ENCODE peak calls at places on chromosomes 5 and 9, in five cellular contexts. B, S, X, Z and N are unnamed samples.

GRCh38 chr9:127763918-127764384 is 14.5 kb downstream of the SH2D3C start:
- DNase-seq in B (no peak), S (no peak), X (peak), Z (no peak), N (no peak)

GRCh38 chr5:113612060-113612496 is 98.6 kb downstream of the YTHDC2 start:
- DNase-seq in B (peak), S (peak), X (no peak), Z (peak), N (peak)

GRCh38 chr5:93874080-93874479 is 132.7 kb upstream of the POU5F2 start:
- DNase-seq in B (no peak), S (no peak), X (no peak), Z (no peak), N (peak)

GRCh38 chr5:15571081-15571480 is 71.1 kb downstream of the FBXL7 start:
- DNase-seq in B (no peak), S (no peak), X (no peak), Z (no peak), N (no peak)

GRCh38 chr5:149376104-149376503 is 3.0 kb downstream of the IL17B start:
- DNase-seq in B (no peak), S (no peak), X (no peak), Z (no peak), N (no peak)

GRCh38 chr5:98296426-98296825 is 477.0 kb upstream of the RGMB start:
- DNase-seq in B (no peak), S (no peak), X (no peak), Z (no peak), N (peak)

GRCh38 chr5:119968690-119969089 is 339.3 kb downstream of the FAM170A start:
- DNase-seq in B (no peak), S (no peak), X (no peak), Z (no peak), N (no peak)

GRCh38 chr5:174409070-174409469 is 315.3 kb upstream of the MSX2 start:
- DNase-seq in B (no peak), S (no peak), X (no peak), Z (no peak), N (peak)

GRCh38 chr5:142215915-142216681 is 107.5 kb downstream of the NDFIP1 start:
- DNase-seq in B (no peak), S (peak), X (no peak), Z (no peak), N (peak)

GRCh38 chr9:125509476-125509875 is 197.5 kb downstream of the MAPKAP1 start:
- DNase-seq in B (peak), S (no peak), X (no peak), Z (no peak), N (no peak)

GRCh38 chr5:98635631-98636030 is 137.8 kb upstream of the RGMB start:
- DNase-seq in B (no peak), S (no peak), X (no peak), Z (no peak), N (no peak)

GRCh38 chr9:129697111-129697955 is 31.9 kb downstream of the PRRX2 start:
- DNase-seq in B (peak), S (no peak), X (peak), Z (no peak), N (peak)

GRCh38 chr5:80959768-80960442 is at the start of gene RASGRF2:
- DNase-seq in B (peak), S (no peak), X (peak), Z (no peak), N (no peak)

GRCh38 chr9:6230037-6230778 is 14.6 kb downstream of the IL33 start:
- DNase-seq in B (no peak), S (no peak), X (no peak), Z (no peak), N (peak)

GRCh38 chr5:154707641-154708040 is 47.5 kb upstream of the LARP1 start:
- DNase-seq in B (no peak), S (no peak), X (no peak), Z (no peak), N (no peak)

GRCh38 chr5:107295914-107296313 is 374.8 kb downstream of the EFNA5 start:
- DNase-seq in B (no peak), S (no peak), X (no peak), Z (no peak), N (no peak)

GRCh38 chr9:79054500-79054899 is 517.3 kb upstream of the TLE4 start:
- DNase-seq in B (no peak), S (no peak), X (no peak), Z (no peak), N (no peak)

GRCh38 chr5:83414601-83415000 is 56.9 kb upstream of the VCAN start:
- DNase-seq in B (no peak), S (no peak), X (no peak), Z (no peak), N (no peak)

GRCh38 chr9:131259432-131259885 is 16.9 kb downstream of the FAM78A start:
- DNase-seq in B (no peak), S (no peak), X (no peak), Z (no peak), N (no peak)

GRCh38 chr5:77133061-77133758 is 46.1 kb upstream of the ZBED3 start:
- DNase-seq in B (no peak), S (peak), X (no peak), Z (no peak), N (peak)

GRCh38 chr5:59197911-59198310 is 615.0 kb downstream of the RAB3C start:
- DNase-seq in B (no peak), S (no peak), X (no peak), Z (no peak), N (no peak)

GRCh38 chr5:548256-548655 is 24.0 kb upstream of the SLC9A3 start:
- DNase-seq in B (no peak), S (no peak), X (no peak), Z (no peak), N (no peak)

GRCh38 chr5:76084496-76085285 is 1.5 kb downstream of the SV2C start:
- DNase-seq in B (peak), S (no peak), X (peak), Z (peak), N (no peak)

GRCh38 chr9:126386814-126387213 is 60.2 kb downstream of the MVB12B start:
- DNase-seq in B (no peak), S (no peak), X (no peak), Z (no peak), N (no peak)

GRCh38 chr5:6583049-6583880 is 49.6 kb downstream of the NSUN2 start:
- DNase-seq in B (peak), S (no peak), X (peak), Z (peak), N (no peak)

GRCh38 chr9:131274674-131275331 is 1.5 kb downstream of the FAM78A start:
- DNase-seq in B (no peak), S (no peak), X (no peak), Z (peak), N (no peak)

GRCh38 chr9:13919386-13919785 is 394.6 kb downstream of the NFIB start:
- DNase-seq in B (no peak), S (no peak), X (no peak), Z (no peak), N (no peak)

GRCh38 chr5:101009758-101010519 is 106.9 kb upstream of the ST8SIA4 start:
- DNase-seq in B (no peak), S (no peak), X (peak), Z (peak), N (no peak)

GRCh38 chr5:148083203-148083602 is 19.4 kb downstream of the SPINK5 start:
- DNase-seq in B (no peak), S (no peak), X (no peak), Z (no peak), N (no peak)

GRCh38 chr9:34650816-34651215 is 1.2 kb upstream of the IL11RA start:
- DNase-seq in B (peak), S (no peak), X (no peak), Z (no peak), N (no peak)

GRCh38 chr5:154078305-154078704 is 39.5 kb downstream of the MFAP3 start:
- DNase-seq in B (peak), S (no peak), X (peak), Z (no peak), N (peak)

GRCh38 chr5:66558562-66558961 is 37.6 kb upstream of the MAST4 start:
- DNase-seq in B (no peak), S (no peak), X (no peak), Z (peak), N (no peak)

GRCh38 chr9:107492381-107492780 is 2.8 kb upstream of the KLF4 start:
- DNase-seq in B (no peak), S (no peak), X (no peak), Z (no peak), N (peak)

DNA sequence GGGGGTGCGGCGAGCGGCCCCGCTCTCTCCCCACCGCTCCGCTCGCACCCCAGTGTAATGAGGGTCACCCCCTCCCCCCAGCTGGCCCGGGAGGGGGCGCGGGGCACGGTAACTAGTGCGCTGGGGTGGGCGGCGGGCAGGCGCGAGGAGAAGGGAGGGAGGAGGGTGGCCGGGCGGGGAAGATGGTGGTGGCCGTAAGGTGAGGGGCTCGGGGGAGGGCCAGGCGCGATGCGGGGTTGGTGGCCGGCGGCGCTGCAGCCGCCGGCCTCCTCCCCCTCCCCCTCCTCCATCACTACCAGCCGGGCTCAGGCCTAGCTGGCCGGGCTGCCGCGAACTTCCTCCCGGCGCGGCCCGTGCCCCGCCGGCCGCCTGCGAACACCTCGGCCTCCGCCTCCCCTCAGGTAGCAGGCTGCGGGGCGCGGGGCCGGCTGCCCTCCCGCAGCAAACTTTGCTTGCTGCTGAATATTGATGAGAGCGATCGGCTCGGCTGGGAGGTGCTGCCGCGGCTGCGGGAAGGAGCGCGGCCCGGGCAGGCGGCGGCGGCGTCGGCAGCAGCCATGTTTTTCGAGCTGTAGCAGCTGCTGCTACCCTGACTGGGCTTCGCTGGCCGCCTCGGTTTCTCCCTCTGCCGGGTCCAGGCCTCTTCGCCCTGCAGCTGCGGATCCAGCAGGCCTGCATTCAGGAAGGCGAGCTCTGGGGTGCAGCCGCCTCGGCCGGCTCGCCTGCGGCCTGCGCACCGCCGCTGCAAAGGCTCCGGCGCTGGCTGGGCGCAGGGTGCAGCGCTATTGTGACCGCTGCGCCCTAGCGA is 476 bp downstream of the NSD1 start:
- DNase-seq in B (peak), S (no peak), X (peak), Z (peak), N (peak)
- TF ChIP-seq EZH2phosphoT487 in B (no peak), S (no peak), X (peak), Z (no peak), N (no peak)

DNA sequence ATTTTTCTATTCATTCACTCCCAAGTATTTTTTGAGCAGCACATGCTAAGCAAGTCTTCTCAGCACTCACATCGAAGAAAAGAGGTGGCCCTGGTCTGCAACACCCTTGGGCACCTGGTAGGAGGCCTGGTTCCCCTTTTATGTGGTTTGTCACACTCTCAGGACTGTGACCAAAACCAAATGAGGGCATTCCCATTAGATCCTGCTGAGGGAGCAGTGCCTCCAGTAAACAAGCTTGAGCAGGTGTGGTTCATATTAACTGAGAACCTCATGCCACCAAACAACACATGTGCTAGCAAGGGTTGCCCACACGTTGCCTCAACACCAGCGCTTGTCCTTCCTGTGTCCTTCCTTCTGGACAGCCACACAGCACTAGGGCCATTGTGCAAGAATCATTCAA is 26.9 kb upstream of the SYK start:
- DNase-seq in B (no peak), S (no peak), X (no peak), Z (peak), N (peak)
- TF ChIP-seq CTCF in B (no peak), S (no peak), X (no peak), Z (peak), N (no peak)

DNA sequence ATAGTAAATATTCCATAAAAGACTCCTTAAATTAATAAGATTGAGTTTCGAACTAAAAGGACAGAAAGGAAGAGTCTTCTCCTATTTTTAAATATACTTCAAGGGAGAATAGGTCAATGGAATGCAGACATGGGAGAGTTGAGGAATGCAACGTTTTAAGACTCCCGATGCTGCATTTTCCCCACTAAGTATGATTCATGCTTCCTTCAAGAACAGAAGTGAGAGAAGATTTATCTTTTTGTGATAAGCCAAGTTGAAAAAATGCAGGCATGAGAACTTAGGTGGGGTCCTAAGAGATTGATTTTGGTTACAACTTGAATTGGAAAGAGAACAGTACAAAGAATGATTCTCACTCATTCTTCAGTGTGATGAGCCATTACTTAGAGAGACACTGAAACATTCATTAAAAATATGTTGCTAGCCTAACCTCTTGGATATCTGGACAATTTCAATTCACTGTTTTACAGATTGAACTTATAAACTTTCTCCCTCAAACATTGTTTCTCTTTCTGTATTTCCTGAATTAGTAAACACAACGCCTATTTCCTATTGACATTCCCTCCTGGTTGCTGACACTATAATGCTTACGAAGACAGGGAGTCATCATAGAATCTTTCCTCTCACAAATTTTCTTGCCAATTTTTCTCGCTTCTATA is 1666.1 kb upstream of the WWC1 start:
- DNase-seq in B (no peak), S (no peak), X (no peak), Z (no peak), N (no peak)
- H3K9ac ChIP-seq in B (no peak), S (no peak), X (no peak), Z (no peak), N (no peak)

DNA sequence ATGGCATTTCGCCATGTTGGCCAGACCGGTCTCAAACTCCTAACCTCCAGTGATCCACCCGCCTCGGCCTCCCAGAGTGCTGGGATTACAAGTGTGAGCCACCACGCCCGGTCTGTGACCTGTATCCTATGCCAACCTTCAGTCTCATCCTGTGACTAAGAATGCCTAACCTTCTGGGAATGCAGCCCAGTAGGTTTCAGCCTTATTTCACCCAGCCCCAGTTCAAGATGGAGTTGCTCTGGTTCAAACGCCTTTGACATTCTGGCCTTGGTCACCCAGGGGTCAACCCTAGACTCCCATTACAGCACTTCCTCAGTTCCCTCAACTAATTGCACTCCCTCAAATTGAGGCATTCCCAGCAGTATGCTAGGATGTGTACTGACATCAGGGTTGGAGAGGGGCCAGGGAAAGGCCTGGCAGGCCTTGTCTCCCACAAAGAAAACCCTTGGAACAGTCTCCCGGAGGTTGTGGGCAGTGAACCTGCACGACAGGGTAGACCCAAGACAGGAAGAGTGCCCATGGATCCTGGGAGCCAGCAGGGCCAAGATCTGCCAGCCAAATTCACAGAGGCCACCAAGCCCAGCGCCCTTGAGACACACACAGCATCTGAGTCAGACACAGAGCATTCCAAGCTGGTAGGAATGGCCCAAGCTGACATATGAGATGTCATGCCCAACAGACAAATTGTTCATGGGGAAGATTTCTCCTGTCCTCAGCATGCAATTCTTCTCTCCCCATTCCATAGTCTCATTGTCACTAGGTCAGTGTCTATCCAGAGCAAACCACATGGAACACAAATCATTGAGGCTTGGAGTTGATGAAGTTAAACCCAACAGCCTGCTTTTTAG is 24.9 kb upstream of the SMU1 start:
- DNase-seq in B (no peak), S (no peak), X (no peak), Z (no peak), N (peak)
- TF ChIP-seq EZH2phosphoT487 in B (no peak), S (no peak), X (no peak), Z (no peak), N (no peak)

DNA sequence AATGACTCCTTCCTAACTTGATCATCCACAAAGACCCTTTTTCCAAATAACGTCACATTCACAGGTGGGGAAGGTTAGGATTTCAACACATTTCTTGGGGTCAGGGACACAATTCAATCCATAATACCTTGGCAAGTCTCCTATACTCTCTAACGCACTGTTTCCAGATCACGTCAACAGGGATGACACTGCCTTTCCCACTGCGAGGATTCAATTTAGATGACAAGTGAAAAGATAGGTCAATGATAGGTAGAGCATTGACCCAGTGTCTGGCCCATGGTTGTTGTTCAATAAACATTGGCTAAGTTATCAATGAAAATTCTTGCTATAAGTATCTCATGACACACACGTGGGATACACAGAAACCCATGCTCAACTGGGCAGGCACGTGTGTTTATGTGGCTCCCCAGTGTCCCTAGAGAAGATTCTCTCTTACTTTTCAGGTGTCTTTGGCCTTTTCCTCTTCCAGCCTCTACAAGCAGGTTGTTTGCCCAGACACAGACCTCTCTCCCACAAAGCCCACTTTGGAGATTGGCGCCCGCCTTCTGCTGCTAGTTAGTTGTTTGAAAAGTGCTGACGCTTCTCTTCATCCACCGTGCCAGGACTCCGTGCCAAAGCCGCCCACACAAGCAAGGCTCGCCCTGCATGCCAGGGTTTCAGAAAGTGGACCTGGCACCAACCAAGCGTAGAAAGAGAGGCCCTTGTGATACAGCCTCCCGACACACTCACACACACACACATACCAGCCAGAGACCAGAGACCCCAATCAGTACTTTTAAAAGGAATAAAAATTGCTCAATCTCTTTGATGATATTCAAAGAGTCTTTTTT is 594.5 kb downstream of the BNC2 start:
- DNase-seq in B (no peak), S (no peak), X (no peak), Z (no peak), N (no peak)
- TF ChIP-seq CTCF in B (no peak), S (no peak), X (no peak), Z (no peak), N (no peak)

GRCh38 chr5:90475436-90475980 is 844 bp downstream of the POLR3G start:
- DNase-seq in B (no peak), S (no peak), X (no peak), Z (no peak), N (peak)
- H3K9ac ChIP-seq in B (peak), S (peak), X (no peak), Z (no peak), N (peak)

GRCh38 chr5:178386532-178386931 is 153.9 kb upstream of the PHYKPL start:
- DNase-seq in B (peak), S (no peak), X (no peak), Z (no peak), N (no peak)
- TF ChIP-seq EZH2phosphoT487 in B (no peak), S (no peak), X (no peak), Z (no peak), N (no peak)

GRCh38 chr9:134783699-134784039 is 96.9 kb upstream of the FCN2 start:
- DNase-seq in B (no peak), S (no peak), X (no peak), Z (no peak), N (no peak)

GRCh38 chr9:134782921-134783698 is 97.5 kb upstream of the FCN2 start:
- DNase-seq in B (no peak), S (no peak), X (no peak), Z (no peak), N (no peak)

GRCh38 chr9:134784612-134785305 is 95.9 kb upstream of the FCN2 start:
- DNase-seq in B (no peak), S (no peak), X (peak), Z (no peak), N (no peak)

GRCh38 chr9:134779640-134780039 is 101.0 kb upstream of the FCN2 start:
- DNase-seq in B (no peak), S (no peak), X (no peak), Z (no peak), N (no peak)

DNA sequence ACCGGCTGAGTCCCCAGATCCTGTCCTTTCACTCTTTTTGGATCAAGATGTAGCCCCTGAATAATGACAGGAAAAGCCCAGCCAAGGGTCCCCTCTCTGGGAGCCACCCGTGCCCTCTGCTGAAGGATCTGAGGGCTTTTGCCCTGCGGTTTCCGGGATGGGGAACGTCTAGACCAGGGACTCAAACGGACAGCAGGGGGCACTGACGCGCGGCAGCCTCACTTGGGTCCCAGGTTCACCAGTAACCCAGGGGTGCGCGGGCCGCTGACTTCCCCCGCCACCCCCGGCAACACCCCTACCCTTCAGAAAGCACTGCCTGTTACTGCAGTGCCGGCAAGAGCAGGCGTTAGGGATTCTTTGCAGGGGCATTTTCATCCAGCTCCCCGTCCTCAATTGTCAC is 98.7 kb upstream of the FCN2 start:
- DNase-seq in B (peak), S (no peak), X (peak), Z (peak), N (no peak)
- TF ChIP-seq CTCF in B (peak), S (peak), X (peak), Z (peak), N (peak)